ENCODE peak calls at places on chromosomes 6 and 20, in six cellular contexts. One of them, this sample, is unnamed.

GRCh38 chr6:79173378-79173777 is 61.1 kb downstream of the HMGN3 start:
- ATAC-seq in upper lobe of right lung: peak
- ATAC-seq in WTC11: no peak
- ATAC-seq in foreskin keratinocyte: no peak
- ATAC-seq in GM12878: peak
- ATAC-seq in IMR-90: no peak
- ATAC-seq in this sample: no peak

GRCh38 chr6:55474386-55474785 is 104.6 kb downstream of the HMGCLL1 start:
- ATAC-seq in upper lobe of right lung: no peak
- ATAC-seq in WTC11: no peak
- ATAC-seq in foreskin keratinocyte: peak
- ATAC-seq in GM12878: no peak
- ATAC-seq in IMR-90: no peak
- ATAC-seq in this sample: no peak

GRCh38 chr20:57769756-57770155 is 59.9 kb upstream of the PMEPA1 start:
- ATAC-seq in upper lobe of right lung: no peak
- ATAC-seq in WTC11: no peak
- ATAC-seq in foreskin keratinocyte: no peak
- ATAC-seq in GM12878: peak
- ATAC-seq in IMR-90: no peak
- ATAC-seq in this sample: no peak

GRCh38 chr6:90088009-90088408 is 193.7 kb downstream of the GJA10 start:
- ATAC-seq in upper lobe of right lung: peak
- ATAC-seq in WTC11: no peak
- ATAC-seq in foreskin keratinocyte: peak
- ATAC-seq in GM12878: no peak
- ATAC-seq in IMR-90: peak
- ATAC-seq in this sample: peak

GRCh38 chr6:121652726-121653623 is 217.5 kb downstream of the GJA1 start:
- ATAC-seq in upper lobe of right lung: no peak
- ATAC-seq in WTC11: no peak
- ATAC-seq in foreskin keratinocyte: peak
- ATAC-seq in GM12878: no peak
- ATAC-seq in IMR-90: peak
- ATAC-seq in this sample: no peak

GRCh38 chr20:4664691-4665360 is 56.9 kb upstream of the PRND start:
- ATAC-seq in upper lobe of right lung: no peak
- ATAC-seq in WTC11: no peak
- ATAC-seq in foreskin keratinocyte: no peak
- ATAC-seq in GM12878: no peak
- ATAC-seq in IMR-90: peak
- ATAC-seq in this sample: no peak

GRCh38 chr6:55953384-55953783 is 78.0 kb upstream of the BMP5 start:
- ATAC-seq in upper lobe of right lung: no peak
- ATAC-seq in WTC11: no peak
- ATAC-seq in foreskin keratinocyte: peak
- ATAC-seq in GM12878: no peak
- ATAC-seq in IMR-90: peak
- ATAC-seq in this sample: no peak

GRCh38 chr6:83008631-83009030 is 57.0 kb downstream of the UBE3D start:
- ATAC-seq in upper lobe of right lung: no peak
- ATAC-seq in WTC11: no peak
- ATAC-seq in foreskin keratinocyte: no peak
- ATAC-seq in GM12878: no peak
- ATAC-seq in IMR-90: no peak
- ATAC-seq in this sample: no peak

GRCh38 chr6:63636516-63636968 is 940 bp downstream of the PHF3 start:
- ATAC-seq in upper lobe of right lung: peak
- ATAC-seq in WTC11: no peak
- ATAC-seq in foreskin keratinocyte: peak
- ATAC-seq in GM12878: peak
- ATAC-seq in IMR-90: peak
- ATAC-seq in this sample: peak

GRCh38 chr6:16653226-16653625 is 108.0 kb downstream of the ATXN1 start:
- ATAC-seq in upper lobe of right lung: no peak
- ATAC-seq in WTC11: no peak
- ATAC-seq in foreskin keratinocyte: no peak
- ATAC-seq in GM12878: no peak
- ATAC-seq in IMR-90: no peak
- ATAC-seq in this sample: no peak

GRCh38 chr6:25041676-25042598 is 106.2 kb upstream of the RIPOR2 start:
- ATAC-seq in upper lobe of right lung: peak
- ATAC-seq in WTC11: peak
- ATAC-seq in foreskin keratinocyte: no peak
- ATAC-seq in GM12878: peak
- ATAC-seq in IMR-90: no peak
- ATAC-seq in this sample: peak